ENCODE peak calls at places on chromosome 20, in nine cellular contexts. C is LHCN-M2; H is stimulated activated CD4-positive, alpha-beta T cell treated with anti-CD3 and anti-CD28 coated beads, TNF-alpha, amount 100 ng/mL, for 1 hour; M is left colon; B is GDM1; F is progenitor cell of endocrine pancreas; U is WTC11; Y is iris pigment epithelial cell; X is activated T-helper 2 cell treated with anti-CD3 and anti-CD28 coated beads, Interferon-gamma antibody, Interleukin-2, Interleukin-4, amounts not matched to agents 10 μg/mL and 5 μg/mL and 100 μg/mL, durations not matched to agents 14 hours and 24 hours and 36 hours. J is an unnamed sample.

GRCh38 chr20:24763386-24764026 is 185.6 kb upstream of the CST7 start:
- DNase-seq in C (no peak), H (no peak), M (no peak), B (no peak), F (no peak), U (no peak), Y (no peak), X (no peak), J (no peak)

GRCh38 chr20:22698443-22698842 is 114.1 kb upstream of the FOXA2 start:
- DNase-seq in C (no peak), H (no peak), M (no peak), B (no peak), F (no peak), U (no peak), Y (no peak), X (no peak), J (no peak)

GRCh38 chr20:48157970-48158369 is 372.7 kb upstream of the SULF2 start:
- DNase-seq in C (no peak), H (no peak), M (no peak), B (no peak), F (no peak), U (no peak), Y (peak; percentile 62), X (no peak), J (no peak)

GRCh38 chr20:62766716-62767115 is 29.6 kb upstream of the MRGBP start:
- DNase-seq in C (no peak), H (no peak), M (peak; percentile 65), B (no peak), F (no peak), U (no peak), Y (no peak), X (no peak), J (no peak)

GRCh38 chr20:58102252-58102651 is 126.2 kb downstream of the ANKRD60 start:
- DNase-seq in C (peak; percentile 98), H (no peak), M (no peak), B (no peak), F (no peak), U (no peak), Y (no peak), X (no peak), J (no peak)

GRCh38 chr20:48787861-48788375 is 39.9 kb downstream of the PREX1 start:
- DNase-seq in C (peak; percentile 89), H (no peak), M (no peak), B (peak; percentile 76), F (no peak), U (no peak), Y (peak; percentile 73), X (no peak), J (no peak)

GRCh38 chr20:50991076-50991475 is 31.8 kb downstream of the KCNG1 start:
- DNase-seq in C (no peak), H (no peak), M (no peak), B (no peak), F (no peak), U (no peak), Y (no peak), X (no peak), J (no peak)

GRCh38 chr20:5835870-5836269 is 85.7 kb downstream of the SHLD1 start:
- DNase-seq in C (peak; percentile 57), H (no peak), M (no peak), B (no peak), F (no peak), U (no peak), Y (peak; percentile 58), X (no peak), J (no peak)

GRCh38 chr20:41175727-41176330 is 38.5 kb downstream of the PLCG1 start:
- DNase-seq in C (no peak), H (no peak), M (no peak), B (no peak), F (peak; percentile 2), U (no peak), Y (no peak), X (peak; percentile 5), J (no peak)

GRCh38 chr20:11350126-11351005 is 567.3 kb upstream of the BTBD3 start:
- DNase-seq in C (peak; percentile 32), H (no peak), M (no peak), B (no peak), F (no peak), U (no peak), Y (peak; percentile 89), X (no peak), J (no peak)

GRCh38 chr20:50628326-50628725 is 63.0 kb downstream of the RIPOR3 start:
- DNase-seq in C (no peak), H (no peak), M (no peak), B (no peak), F (no peak), U (no peak), Y (no peak), X (no peak), J (no peak)

GRCh38 chr20:47950557-47951283 is 165.4 kb upstream of the SULF2 start:
- DNase-seq in C (no peak), H (no peak), M (no peak), B (no peak), F (no peak), U (no peak), Y (no peak), X (no peak), J (no peak)